ENCODE peak calls at places on chromosomes 11 and 22, in four cellular contexts. S, R, U and N are unnamed samples.
A peak's percentile ranks its signal among the peaks of the same experiment; 100 is the strongest.

GRCh38 chr11:27421819-27422494 is 50.6 kb downstream of the LGR4 start:
- DNase-seq in S (no peak), R (no peak), U (no peak), N (no peak)

GRCh38 chr11:66852466-66853241 is 4.2 kb upstream of the LRFN4 start:
- DNase-seq in S (no peak), R (no peak), U (no peak), N (no peak)

GRCh38 chr22:23497016-23497885 is 82.8 kb downstream of the IGLL1 start:
- DNase-seq in S (no peak), R (no peak), U (no peak), N (no peak)

GRCh38 chr11:46855863-46856262 is 9.8 kb upstream of the CKAP5 start:
- DNase-seq in S (no peak), R (no peak), U (no peak), N (no peak)

GRCh38 chr11:112889446-112889845 is 71.8 kb upstream of the NCAM1 start:
- DNase-seq in S (no peak), R (no peak), U (no peak), N (no peak)

GRCh38 chr22:44957267-44957905 is 52.4 kb downstream of the PHF21B start:
- DNase-seq in S (no peak), R (peak; percentile 28), U (no peak), N (peak; percentile 72)

GRCh38 chr11:27212248-27212780 is 150.7 kb downstream of the CCDC34 start:
- DNase-seq in S (no peak), R (no peak), U (no peak), N (no peak)

GRCh38 chr11:3341298-3341697 is 37.6 kb downstream of the ZNF195 start:
- DNase-seq in S (peak; percentile 18), R (peak; percentile 50), U (peak; percentile 62), N (peak; percentile 89)

GRCh38 chr22:48778308-48779195 is 1049.1 kb downstream of the BRD1 start:
- DNase-seq in S (no peak), R (no peak), U (no peak), N (no peak)

GRCh38 chr11:35619030-35619753 is 932 bp downstream of the FJX1 start:
- DNase-seq in S (no peak), R (peak; percentile 63), U (no peak), N (peak; percentile 66)

GRCh38 chr22:37483594-37484114 is 2.5 kb downstream of the MFNG start:
- DNase-seq in S (no peak), R (no peak), U (no peak), N (no peak)

GRCh38 chr11:123063396-123064267 is 1.7 kb upstream of the HSPA8 start:
- DNase-seq in S (no peak), R (peak; percentile 60), U (peak; percentile 69), N (peak; percentile 32)

GRCh38 chr11:61090982-61091372 is 11.3 kb upstream of the CD5 start:
- DNase-seq in S (no peak), R (no peak), U (no peak), N (no peak)

GRCh38 chr11:61092280-61092766 is 10.0 kb upstream of the CD5 start:
- DNase-seq in S (no peak), R (no peak), U (no peak), N (no peak)

GRCh38 chr11:61091373-61092279 is 10.7 kb upstream of the CD5 start:
- DNase-seq in S (no peak), R (no peak), U (no peak), N (no peak)

GRCh38 chr11:61090521-61090920 is 11.8 kb upstream of the CD5 start:
- DNase-seq in S (no peak), R (no peak), U (no peak), N (no peak)

GRCh38 chr11:61090092-61090491 is 12.2 kb upstream of the CD5 start:
- DNase-seq in S (no peak), R (no peak), U (no peak), N (no peak)
- TF ChIP-seq CTCF in S (no peak), R (no peak), U (no peak), N (no peak)

DNA sequence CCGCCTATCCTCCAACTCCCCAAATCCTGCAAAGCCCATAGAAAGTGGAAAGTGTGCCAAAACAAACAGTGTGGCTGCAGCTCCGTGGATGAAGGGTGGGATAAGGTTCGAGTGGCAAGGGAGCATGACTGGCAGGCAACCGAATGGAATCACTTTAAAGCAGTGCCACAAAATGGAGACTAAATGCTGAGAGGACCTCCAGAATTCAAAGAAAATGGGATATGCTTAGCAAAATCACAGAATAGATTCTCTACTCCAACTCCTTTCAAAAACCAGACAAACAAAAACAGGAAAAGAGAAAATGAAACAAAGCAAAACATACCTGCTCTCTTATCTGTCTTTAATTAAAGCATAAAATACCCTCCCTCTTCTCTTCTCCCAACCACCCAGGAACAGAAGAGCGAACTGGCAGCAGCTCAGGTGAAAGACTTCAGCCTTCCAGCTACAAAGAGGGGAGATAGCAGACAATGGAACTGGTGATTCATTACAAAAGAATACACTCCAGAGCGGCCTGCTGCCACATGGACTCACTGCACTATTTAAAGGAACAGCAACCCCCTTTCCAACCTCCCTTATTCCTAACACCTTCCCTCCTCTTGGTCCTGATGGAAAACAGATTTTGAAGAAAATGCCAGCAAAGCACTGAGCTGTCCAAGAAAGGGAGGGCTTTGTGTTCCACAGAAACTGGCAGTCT is 118.5 kb downstream of the APOL5 start:
- DNase-seq in S (peak; percentile 68), R (peak; percentile 80), U (no peak), N (peak; percentile 84)
- H3K4me2 ChIP-seq in S (peak overlapping the region; percentile 74), R (peak overlapping the region; percentile 79), U (peak overlapping the region; percentile 91), N (peak overlapping the region; percentile 53)

DNA sequence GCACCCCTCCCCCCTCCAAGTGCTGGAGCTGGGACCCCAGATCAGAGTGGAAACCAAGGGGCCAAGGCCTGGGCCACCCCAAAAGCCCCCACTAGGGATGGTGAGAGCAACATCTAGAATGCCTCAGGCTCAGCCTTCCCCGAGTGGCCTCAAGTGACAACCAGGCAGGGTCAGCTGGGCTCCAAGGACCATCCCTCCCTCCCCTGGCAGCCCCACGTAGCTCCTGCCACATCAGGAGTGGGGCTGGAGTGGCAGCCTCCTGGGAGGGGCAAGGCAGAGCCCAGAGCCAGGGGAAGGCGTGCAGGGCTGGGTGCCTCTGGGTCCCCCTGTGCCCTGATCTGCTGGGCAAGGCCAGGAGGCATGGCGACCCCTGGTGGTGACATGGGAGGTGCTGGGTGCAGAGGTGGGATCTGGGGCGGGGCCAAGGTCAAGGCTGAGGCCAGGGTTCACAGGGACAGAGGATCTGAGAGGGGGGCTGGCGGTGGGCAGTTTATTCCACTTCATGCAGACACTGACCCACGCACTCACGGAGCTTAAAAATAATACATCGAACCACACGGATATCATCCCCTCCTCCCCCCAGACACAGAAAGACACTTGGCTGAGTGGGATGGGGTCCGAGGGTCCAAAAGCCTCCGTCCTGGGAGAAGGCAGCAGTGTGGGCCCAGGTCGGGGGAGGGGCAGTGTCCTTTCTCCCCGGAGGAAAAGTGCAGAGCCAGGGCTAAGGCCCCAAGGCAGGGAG is 15.8 kb upstream of the EHD1 start:
- DNase-seq in S (no peak), R (peak; percentile 89), U (peak; percentile 90), N (peak; percentile 93)
- TF ChIP-seq EZH2phosphoT487 in S (no peak), R (no peak), U (no peak), N (no peak)

GRCh38 chr11:895331-896223 is 15.0 kb downstream of the CHID1 start:
- DNase-seq in S (no peak), R (no peak), U (no peak), N (no peak)

GRCh38 chr11:897226-898159 is 13.1 kb downstream of the CHID1 start:
- DNase-seq in S (no peak), R (no peak), U (no peak), N (no peak)

GRCh38 chr11:892106-892505 is 18.5 kb downstream of the CHID1 start:
- DNase-seq in S (no peak), R (no peak), U (no peak), N (peak; percentile 34)

GRCh38 chr11:893008-893654 is 17.5 kb downstream of the CHID1 start:
- DNase-seq in S (no peak), R (no peak), U (no peak), N (no peak)

DNA sequence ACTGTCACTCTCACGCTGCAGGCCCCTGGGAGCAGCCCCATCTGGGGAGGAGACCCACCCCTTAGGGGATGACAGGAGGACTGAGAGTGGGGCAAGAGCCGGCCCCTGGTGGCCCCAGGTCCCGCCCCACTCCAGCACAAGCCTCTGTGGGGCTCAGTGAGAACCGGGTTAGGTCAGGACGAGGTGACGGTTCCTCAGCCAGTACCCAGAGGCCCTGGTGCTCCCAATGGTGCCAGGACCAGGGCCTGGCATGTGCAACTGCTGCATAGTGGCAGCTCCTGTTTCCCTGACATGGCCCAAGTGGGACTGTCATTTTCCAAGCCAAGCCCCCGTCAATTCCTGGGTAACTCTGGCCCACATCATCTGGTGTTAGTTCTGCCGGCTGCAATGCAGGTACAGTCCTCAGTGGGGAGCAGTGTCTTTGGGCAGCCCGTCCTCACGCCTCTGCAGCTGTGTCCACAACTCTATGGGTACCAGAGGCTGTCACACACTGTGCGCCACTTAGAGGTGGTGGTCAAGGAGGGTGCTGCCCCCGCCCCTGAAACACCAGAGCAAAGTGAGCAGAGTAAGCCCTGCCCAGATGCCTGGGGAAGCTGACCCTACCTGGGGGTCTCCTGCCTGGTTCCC is 15.9 kb downstream of the CHID1 start:
- DNase-seq in S (no peak), R (no peak), U (no peak), N (peak; percentile 52)
- TF ChIP-seq CTCF in S (peak; percentile 23), R (no peak), U (peak; percentile 31), N (peak; percentile 49)